ENCODE peak calls at places on chromosomes 16 and 17, in four cellular contexts. Y, V, Z and C are unnamed samples.

GRCh38 chr16:624522-625401 is 6.0 kb upstream of the WFIKKN1 start:
- DNase-seq in Y (no peak), V (peak; percentile 58), Z (no peak), C (no peak)

GRCh38 chr16:75462804-75463203 is 1.7 kb downstream of the TMEM170A start:
- DNase-seq in Y (peak; percentile 6), V (no peak), Z (no peak), C (no peak)

GRCh38 chr17:74148901-74149596 is 54.4 kb upstream of the RPL38 start:
- DNase-seq in Y (no peak), V (no peak), Z (no peak), C (no peak)

GRCh38 chr16:69833357-69833781 is 71.2 kb downstream of the WWP2 start:
- DNase-seq in Y (no peak), V (no peak), Z (no peak), C (no peak)

GRCh38 chr17:80545499-80545826 is 825 bp downstream of the RPTOR start:
- DNase-seq in Y (no peak), V (no peak), Z (no peak), C (no peak)

GRCh38 chr17:146546-146945 is 9.2 kb downstream of the SCGB1C2 start:
- DNase-seq in Y (no peak), V (no peak), Z (peak; percentile 48), C (no peak)

GRCh38 chr17:29241015-29241963 is 5.4 kb upstream of the CRYBA1 start:
- DNase-seq in Y (peak; percentile 96), V (no peak), Z (no peak), C (no peak)

GRCh38 chr16:81699596-81699995 is 79.5 kb upstream of the PLCG2 start:
- DNase-seq in Y (no peak), V (peak; percentile 52), Z (peak; percentile 55), C (no peak)

GRCh38 chr17:81295678-81296381 is 723 bp upstream of the SLC38A10 start:
- DNase-seq in Y (peak; percentile 84), V (peak; percentile 80), Z (peak; percentile 81), C (no peak)

GRCh38 chr17:72518810-72519597 is 398.2 kb downstream of the SOX9 start:
- DNase-seq in Y (no peak), V (no peak), Z (peak; percentile 66), C (no peak)

GRCh38 chr17:63998721-63999679 is 849 bp downstream of the PRR29 start:
- DNase-seq in Y (no peak), V (no peak), Z (no peak), C (no peak)

GRCh38 chr17:78394209-78394608 is 15.8 kb downstream of the PGS1 start:
- DNase-seq in Y (no peak), V (no peak), Z (no peak), C (no peak)

GRCh38 chr16:87060026-87060986 is 256.9 kb downstream of the C16orf95 start:
- DNase-seq in Y (no peak), V (no peak), Z (no peak), C (no peak)

GRCh38 chr17:68963958-68964357 is 8.8 kb upstream of the ABCA8 start:
- DNase-seq in Y (no peak), V (no peak), Z (no peak), C (no peak)

GRCh38 chr16:19382084-19382801 is 35.4 kb upstream of the TMC5 start:
- DNase-seq in Y (no peak), V (no peak), Z (no peak), C (no peak)

GRCh38 chr16:25228372-25228771 is 11.6 kb downstream of the AQP8 start:
- DNase-seq in Y (no peak), V (no peak), Z (no peak), C (no peak)

GRCh38 chr17:7634384-7634783 is 4.4 kb downstream of the SHBG start:
- DNase-seq in Y (no peak), V (no peak), Z (no peak), C (peak; percentile 95)
- TF ChIP-seq CTCF in Y (peak; percentile 52), V (peak; percentile 22), Z (peak; percentile 38), C (peak; percentile 72)

GRCh38 chr17:76793775-76794174 is 55.9 kb downstream of the MFSD11 start:
- DNase-seq in Y (no peak), V (no peak), Z (no peak), C (no peak)
- TF ChIP-seq CTCF in Y (peak; percentile 70), V (no peak), Z (no peak), C (peak; percentile 64)

GRCh38 chr16:2056681-2057407 is 9.1 kb downstream of the TSC2 start:
- DNase-seq in Y (no peak), V (no peak), Z (no peak), C (no peak)
- TF ChIP-seq CTCF in Y (peak; percentile 25), V (no peak), Z (no peak), C (no peak)

GRCh38 chr17:14294876-14295275 is 6.0 kb upstream of the HS3ST3B1 start:
- DNase-seq in Y (no peak), V (no peak), Z (no peak), C (no peak)
- TF ChIP-seq CTCF in Y (peak; percentile 17), V (no peak), Z (no peak), C (peak; percentile 27)

GRCh38 chr16:56690420-56691122 is 8.3 kb downstream of the MT1X start:
- DNase-seq in Y (no peak), V (no peak), Z (no peak), C (no peak)

GRCh38 chr16:56689171-56689570 is 6.9 kb downstream of the MT1X start:
- DNase-seq in Y (no peak), V (no peak), Z (no peak), C (no peak)

GRCh38 chr16:56686758-56687157 is 4.5 kb downstream of the MT1X start:
- DNase-seq in Y (no peak), V (no peak), Z (no peak), C (no peak)

GRCh38 chr16:56691885-56692284 is 9.6 kb downstream of the MT1X start:
- DNase-seq in Y (peak; percentile 98), V (no peak), Z (peak; percentile 77), C (no peak)

DNA sequence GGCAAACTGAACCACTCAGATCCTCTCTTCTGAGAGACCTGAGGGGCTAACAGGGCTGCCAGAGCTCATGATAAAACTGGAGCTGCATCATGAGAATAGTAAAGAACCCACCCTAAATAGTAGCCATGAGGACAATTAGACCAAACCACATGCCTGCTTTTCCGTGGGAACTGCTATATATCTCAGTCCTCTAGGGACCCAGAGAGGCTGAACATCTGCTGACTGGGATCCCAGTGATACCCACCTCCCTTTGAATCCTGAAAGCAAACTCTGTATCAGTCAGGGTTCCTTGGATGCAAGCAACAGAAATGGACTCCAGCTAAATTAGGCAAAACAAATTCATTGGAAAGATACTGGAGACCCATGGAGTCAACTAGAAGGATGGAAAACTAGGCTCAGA is 6.5 kb downstream of the MT1X start:
- DNase-seq in Y (no peak), V (no peak), Z (no peak), C (no peak)
- TF ChIP-seq CTCF in Y (no peak), V (no peak), Z (no peak), C (no peak)

DNA sequence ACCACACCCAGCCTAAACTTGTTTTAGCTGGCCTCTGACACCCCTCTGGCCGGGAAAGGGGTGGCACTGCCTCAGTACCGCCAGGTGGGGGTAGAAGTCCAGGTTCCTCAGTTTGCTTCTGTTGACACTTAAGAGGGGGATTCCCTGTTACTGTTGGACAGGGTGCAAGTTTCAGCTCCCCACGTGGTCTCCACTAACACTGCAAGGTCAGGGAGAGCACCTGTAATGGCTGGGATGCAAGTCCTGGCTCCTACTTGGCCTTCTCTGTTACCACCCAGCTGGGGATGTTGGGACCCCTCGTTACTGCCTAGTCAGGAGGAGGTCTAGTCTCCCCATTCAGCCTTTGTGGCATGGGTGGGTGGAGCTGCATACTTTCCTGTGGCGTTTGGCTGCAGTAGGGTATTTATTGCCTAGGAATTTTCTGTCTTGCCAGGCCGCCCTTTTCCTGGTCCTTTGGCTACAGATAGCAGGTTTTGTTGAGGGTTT is 10.6 kb upstream of the MFAP4 start:
- DNase-seq in Y (no peak), V (no peak), Z (no peak), C (no peak)
- TF ChIP-seq CTCF in Y (peak; percentile 31), V (no peak), Z (no peak), C (no peak)

DNA sequence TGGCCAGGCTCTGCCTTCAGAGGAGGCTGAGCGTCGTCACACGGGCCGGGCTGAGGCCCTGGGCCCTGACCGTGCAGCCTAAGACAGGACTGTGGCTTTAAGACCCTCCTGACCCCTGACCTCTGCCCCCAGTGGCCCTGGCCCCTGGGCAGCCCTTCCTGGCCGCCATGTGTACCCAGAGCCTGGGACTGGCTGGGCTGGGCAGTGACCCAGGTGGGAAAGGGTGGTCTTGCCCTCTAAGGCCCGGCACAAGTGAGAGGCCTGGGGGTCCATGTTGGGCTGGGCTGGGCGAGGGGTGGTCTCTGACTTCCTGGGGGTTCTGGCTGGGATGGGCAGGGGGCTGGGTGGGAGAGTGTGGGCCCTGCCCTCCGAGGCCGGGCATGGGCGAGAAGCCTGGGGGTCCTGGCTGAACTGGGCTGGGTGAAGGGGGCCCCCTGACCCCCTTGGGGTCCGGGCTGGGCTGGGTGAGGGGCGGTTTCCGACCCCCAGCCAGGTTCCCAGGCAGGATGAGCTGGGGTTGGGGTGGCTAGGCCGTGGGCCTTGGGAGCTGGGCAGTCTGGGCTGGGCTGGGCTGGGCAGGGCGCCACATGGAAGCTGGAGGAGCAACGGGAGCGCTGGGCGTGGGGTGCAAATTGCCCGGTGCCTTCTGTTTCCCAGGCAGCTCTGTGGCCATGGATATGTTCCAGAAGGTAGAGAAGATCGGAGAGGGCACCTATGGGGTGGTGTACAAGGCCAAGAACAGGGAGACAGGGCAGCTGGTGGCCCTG is at the start of gene CDK3:
- DNase-seq in Y (no peak), V (no peak), Z (no peak), C (no peak)
- TF ChIP-seq CTCF in Y (no peak), V (no peak), Z (no peak), C (no peak)